ENCODE peak calls at places on chromosomes 4 and X, in five cellular contexts. Z, R, F, A and O are unnamed samples.

GRCh38 chrX:85627363-85627762 is 247.9 kb upstream of the POF1B start:
- DNase-seq in R (no peak), Z (no peak), F (no peak), A (peak), O (no peak)

GRCh38 chr4:10734697-10735096 is 50.1 kb upstream of the CLNK start:
- DNase-seq in R (no peak), Z (no peak), F (no peak), A (no peak), O (no peak)

GRCh38 chrX:140526138-140526537 is 21.3 kb upstream of the SOX3 start:
- DNase-seq in Z (no peak), R (no peak), A (peak), F (no peak), O (no peak)

GRCh38 chr4:52376107-52376704 is 282.9 kb downstream of the USP46 start:
- DNase-seq in A (peak), R (no peak), F (no peak), Z (no peak), O (no peak)

GRCh38 chrX:41664307-41665299 is 24.2 kb upstream of the GPR34 start:
- DNase-seq in R (no peak), Z (no peak), A (no peak), F (no peak), O (no peak)

GRCh38 chrX:110394653-110395052 is 36.0 kb downstream of the RTL9 start:
- DNase-seq in R (no peak), Z (no peak), A (no peak), F (no peak), O (no peak)

GRCh38 chr4:112130903-112131302 is 14.4 kb upstream of the FAM241A start:
- DNase-seq in Z (no peak), R (no peak), A (peak), F (no peak), O (no peak)

GRCh38 chr4:157521916-157522315 is 301.4 kb downstream of the GRIA2 start:
- DNase-seq in R (no peak), Z (no peak), A (no peak), F (no peak), O (no peak)

GRCh38 chrX:51407520-51408409 is 75.1 kb downstream of the NUDT10 start:
- DNase-seq in R (no peak), F (no peak), Z (no peak), A (no peak), O (no peak)

GRCh38 chr4:16077786-16078185 is 6.0 kb downstream of the PROM1 start:
- DNase-seq in Z (no peak), F (no peak), A (no peak), R (no peak), O (no peak)

GRCh38 chr4:179981161-179981560 is 2262.0 kb upstream of the TENM3 start:
- DNase-seq in F (no peak), R (no peak), A (no peak), Z (no peak), O (no peak)

GRCh38 chr4:11418610-11419009 is 10.1 kb downstream of the HS3ST1 start:
- DNase-seq in A (peak), Z (no peak), R (no peak), F (no peak), O (no peak)

GRCh38 chrX:41240504-41240903 is 93.5 kb upstream of the DDX3X start:
- DNase-seq in R (no peak), A (no peak), Z (no peak), F (no peak), O (no peak)

GRCh38 chrX:14529288-14529989 is at the start of gene GLRA2:
- DNase-seq in A (peak), Z (no peak), R (no peak), F (peak), O (no peak)

GRCh38 chr4:143026459-143027170 is 158.1 kb upstream of the USP38 start:
- DNase-seq in F (no peak), Z (no peak), A (no peak), R (no peak), O (no peak)

GRCh38 chr4:109947457-109947856 is 34.8 kb downstream of the EGF start:
- DNase-seq in A (no peak), R (no peak), F (no peak), Z (no peak), O (no peak)

GRCh38 chrX:150692837-150693781 is at the start of gene MTMR1:
- DNase-seq in Z (no peak), A (peak), R (peak), F (peak), O (no peak)

GRCh38 chr4:95124906-95125504 is 367.2 kb downstream of the BMPR1B start:
- DNase-seq in Z (no peak), F (no peak), R (no peak), A (peak), O (no peak)

GRCh38 chr4:151530230-151530629 is 121.3 kb downstream of the FHIP1A start:
- DNase-seq in Z (no peak), A (no peak), R (no peak), F (no peak), O (no peak)

GRCh38 chr4:187608001-187608421 is 387.6 kb upstream of the ZFP42 start:
- DNase-seq in A (no peak), Z (no peak), R (no peak), F (no peak), O (no peak)

GRCh38 chrX:151725338-151725614 is 9.3 kb upstream of the CNGA2 start:
- DNase-seq in F (no peak), R (peak), A (no peak), Z (no peak), O (no peak)

GRCh38 chr4:5956285-5957021 is 61.8 kb downstream of the C4orf50 start:
- DNase-seq in F (no peak), R (peak), A (peak), Z (no peak), O (no peak)

GRCh38 chr4:40931238-40931637 is 181.5 kb downstream of the NSUN7 start:
- DNase-seq in A (no peak), R (no peak), F (no peak), Z (peak), O (no peak)

GRCh38 chr4:75289843-75290616 is 224.2 kb downstream of the RCHY1 start:
- DNase-seq in Z (no peak), R (no peak), F (peak), A (peak), O (no peak)

GRCh38 chrX:91311969-91312368 is 122.7 kb upstream of the PABPC5 start:
- DNase-seq in A (no peak), R (no peak), Z (no peak), F (no peak), O (no peak)

GRCh38 chr4:152643153-152644035 is 36.4 kb downstream of the TMEM154 start:
- DNase-seq in A (no peak), F (peak), R (peak), Z (no peak), O (no peak)

GRCh38 chrX:39734174-39734776 is 363.5 kb downstream of the BCOR start:
- DNase-seq in Z (peak), A (no peak), F (no peak), R (no peak), O (no peak)

GRCh38 chr4:63814171-63814964 is 594.9 kb downstream of the TECRL start:
- DNase-seq in Z (no peak), A (no peak), R (peak), F (no peak), O (no peak)

GRCh38 chr4:60989141-60989540 is 211.0 kb upstream of the ADGRL3 start:
- DNase-seq in R (no peak), Z (no peak), F (no peak), A (no peak), O (no peak)

GRCh38 chrX:112011376-112011775 is 71.2 kb downstream of the TRPC5 start:
- DNase-seq in F (no peak), A (peak), Z (no peak), R (no peak), O (no peak)

GRCh38 chrX:12929701-12930100 is 23.3 kb downstream of the TLR8 start:
- DNase-seq in A (no peak), Z (no peak), F (no peak), R (no peak), O (no peak)

GRCh38 chrX:85326234-85327059 is 53.0 kb downstream of the POF1B start:
- DNase-seq in A (no peak), F (no peak), R (peak), Z (no peak), O (no peak)

GRCh38 chr4:152981842-152982241 is 45.7 kb downstream of the FHDC1 start:
- DNase-seq in F (no peak), Z (no peak), A (no peak), R (no peak), O (no peak)

GRCh38 chr4:126264839-126265238 is 950.1 kb downstream of the FAT4 start:
- DNase-seq in Z (no peak), F (no peak), R (no peak), A (no peak), O (no peak)

GRCh38 chr4:118941149-118941548 is 52.5 kb downstream of the SYNPO2 start:
- DNase-seq in R (no peak), F (peak), Z (peak), A (no peak), O (no peak)

GRCh38 chr4:11783588-11783987 is 354.9 kb upstream of the HS3ST1 start:
- DNase-seq in Z (no peak), R (no peak), F (no peak), A (no peak), O (no peak)

GRCh38 chrX:139204903-139205667 is 325.5 kb upstream of the F9 start:
- DNase-seq in A (peak), F (peak), Z (peak), R (peak), O (no peak)

GRCh38 chr4:185899833-185900232 is 87.8 kb upstream of the SORBS2 start:
- DNase-seq in Z (no peak), R (no peak), A (no peak), F (no peak), O (no peak)

GRCh38 chr4:102791318-102791835 is 30.6 kb upstream of the MANBA start:
- DNase-seq in A (no peak), Z (no peak), F (no peak), R (no peak), O (no peak)
- TF ChIP-seq POLR2AphosphoS5 in A (no peak), Z (no peak), F (no peak), R (peak), O (no peak)

GRCh38 chrX:107718156-107718621 is 57.4 kb downstream of the TSC22D3 start:
- DNase-seq in F (peak), R (peak), Z (peak), A (peak), O (peak)

GRCh38 chrX:107714196-107714811 is 61.3 kb downstream of the TSC22D3 start:
- DNase-seq in Z (no peak), F (peak), A (no peak), R (peak), O (no peak)

GRCh38 chrX:107715331-107716044 is 60.1 kb downstream of the TSC22D3 start:
- DNase-seq in F (peak), R (peak), Z (no peak), A (no peak), O (no peak)

GRCh38 chrX:107716045-107716684 is 59.4 kb downstream of the TSC22D3 start:
- DNase-seq in A (peak), Z (no peak), F (peak), R (peak), O (peak)

DNA sequence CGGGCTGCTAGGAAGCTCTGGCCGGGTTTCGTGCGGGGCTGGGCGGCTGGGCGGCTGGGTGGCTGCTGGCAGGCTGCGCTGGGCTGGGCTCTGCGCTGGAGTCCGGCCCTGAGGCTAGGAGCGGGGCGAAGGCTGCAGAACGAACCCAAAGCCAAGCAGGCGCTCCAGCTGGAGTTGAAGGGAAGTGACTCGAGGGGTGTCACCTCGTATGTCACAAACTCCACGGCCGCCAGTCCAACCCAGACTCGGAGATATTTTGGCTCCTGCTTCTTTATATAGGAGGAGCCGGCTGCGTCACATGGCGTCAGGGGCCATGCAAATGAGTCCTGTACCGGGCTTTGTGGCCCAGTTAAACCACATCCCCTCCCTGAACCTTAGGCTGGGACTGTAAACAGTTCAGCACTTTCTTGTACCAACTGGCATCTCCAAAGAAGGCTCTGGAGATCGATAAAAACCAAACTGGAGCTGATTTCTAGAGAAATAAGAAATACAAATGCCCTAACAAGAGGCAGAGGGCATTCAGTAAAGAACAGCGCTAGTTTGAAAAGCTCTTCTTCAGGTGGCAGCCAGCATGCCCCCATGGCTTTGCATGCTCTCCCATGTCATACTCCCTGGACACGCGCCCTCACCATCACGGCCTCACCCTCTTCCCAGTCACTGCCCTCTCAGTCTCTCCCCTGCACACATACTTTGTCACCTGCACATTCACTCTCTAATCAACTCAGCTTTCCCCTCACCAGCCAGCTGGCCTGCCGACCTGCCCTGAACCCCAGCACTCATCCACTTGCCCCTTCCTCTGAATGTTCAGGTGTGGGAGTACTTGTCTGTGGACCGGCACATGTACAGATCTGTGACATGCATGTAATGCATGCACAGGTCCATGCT is 58.5 kb downstream of the TSC22D3 start:
- DNase-seq in A (peak), F (peak), Z (peak), R (peak), O (no peak)
- TF ChIP-seq POLR2AphosphoS5 in A (peak), F (peak), Z (peak), R (peak), O (peak)

GRCh38 chr4:104146048-104146447 is 348.6 kb downstream of the CXXC4 start:
- DNase-seq in Z (no peak), R (no peak), F (no peak), A (no peak), O (no peak)
- TF ChIP-seq POLR2AphosphoS5 in Z (no peak), R (no peak), F (no peak), A (no peak), O (no peak)

GRCh38 chr4:155953151-155954117 is at the start of gene CTSO:
- DNase-seq in Z (peak), F (peak), A (peak), R (peak), O (no peak)
- TF ChIP-seq POLR2AphosphoS5 in Z (peak), F (no peak), A (peak), R (peak), O (peak)

DNA sequence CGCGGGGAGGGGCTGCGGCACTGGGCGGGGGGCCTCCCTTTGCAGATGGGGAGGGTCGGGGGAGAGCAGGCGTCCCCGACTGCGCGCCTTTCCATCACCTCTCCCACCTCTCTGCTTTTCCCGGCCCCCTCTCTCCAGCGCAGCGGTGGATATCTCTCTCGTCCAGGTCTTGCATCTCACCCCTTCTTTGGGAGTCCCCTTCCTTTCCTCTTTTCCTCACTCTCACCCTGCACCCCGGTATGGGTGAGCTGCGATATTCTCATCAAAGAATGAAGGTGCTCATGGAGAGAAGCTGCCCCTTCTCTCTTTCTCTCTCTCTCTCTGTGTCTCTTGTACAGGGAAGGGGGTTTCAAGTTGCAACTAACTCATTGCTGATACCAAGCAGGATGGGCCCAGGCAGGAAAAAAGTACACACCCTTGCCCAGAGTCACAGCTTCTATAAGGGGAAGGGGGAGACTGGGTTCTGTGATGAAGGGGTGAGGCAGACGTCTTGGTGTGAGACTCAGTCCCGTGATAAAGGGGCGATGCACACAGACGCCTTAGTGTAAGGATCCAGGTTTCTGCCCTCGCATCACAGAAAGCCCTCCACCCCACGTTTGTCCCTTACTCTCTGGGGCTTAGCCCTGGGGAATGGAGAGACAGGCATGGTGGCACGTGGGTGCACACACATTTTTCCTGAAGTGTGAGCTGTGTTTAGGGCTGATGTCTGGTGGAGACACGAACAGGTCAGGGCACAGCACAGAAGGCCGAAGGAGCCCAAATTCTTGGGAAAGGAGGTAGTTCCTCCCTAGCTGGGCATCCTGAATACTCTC is 84.1 kb upstream of the DHRSX start:
- DNase-seq in A (peak), R (no peak), F (no peak), Z (no peak), O (no peak)
- TF ChIP-seq POLR2AphosphoS5 in A (no peak), R (no peak), F (no peak), Z (no peak), O (no peak)

GRCh38 chrX:18661273-18661672 is 10.6 kb downstream of the RS1 start:
- DNase-seq in R (no peak), A (no peak), Z (no peak), F (no peak), O (no peak)
- TF ChIP-seq POLR2AphosphoS5 in R (no peak), A (no peak), Z (no peak), F (no peak), O (no peak)

GRCh38 chr4:46389301-46389761 is 597 bp downstream of the GABRA2 start:
- DNase-seq in Z (no peak), F (peak), R (no peak), A (peak), O (no peak)
- TF ChIP-seq POLR2AphosphoS5 in Z (no peak), F (no peak), R (peak), A (no peak), O (no peak)

DNA sequence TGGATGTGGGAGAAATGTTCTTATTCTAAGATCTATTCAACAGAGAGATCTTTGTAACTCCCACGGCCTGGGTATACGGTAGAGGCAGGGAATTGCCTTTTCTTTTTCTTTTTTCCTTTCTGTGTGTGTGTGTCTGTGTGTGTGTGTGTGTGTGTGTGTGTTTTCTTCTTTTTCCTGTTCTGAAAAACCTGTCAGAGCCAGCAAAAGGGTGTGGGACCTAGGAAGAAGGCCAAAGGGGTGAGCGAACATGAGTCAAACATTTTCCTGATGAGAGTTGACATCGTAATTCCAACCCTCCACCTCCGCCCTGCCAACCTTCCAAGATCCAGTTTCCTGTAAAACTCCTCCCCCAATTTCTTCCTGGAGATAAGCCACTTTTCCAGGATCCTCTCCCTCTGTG is 2.8 kb upstream of the CHIC2 start:
- DNase-seq in F (peak), R (no peak), A (no peak), Z (peak), O (no peak)
- TF ChIP-seq POLR2AphosphoS5 in F (no peak), R (no peak), A (no peak), Z (no peak), O (no peak)